ENCODE peak calls at places on chromosome 13, in ten cellular contexts. One of them, this sample, is unnamed.
A peak's percentile ranks its signal among the peaks of the same experiment; 100 is the strongest.

GRCh38 chr13:48595330-48596127 is 58.2 kb upstream of the CYSLTR2 start:
- DNase-seq in NT2/D1: no peak
- DNase-seq in MM.1S: peak; percentile 48
- DNase-seq in pancreas: peak; percentile 47
- DNase-seq in adrenal gland: peak; percentile 76
- DNase-seq in heart right ventricle: peak; percentile 79
- DNase-seq in Peyer's patch: peak; percentile 67
- DNase-seq in tibial artery: peak; percentile 51
- DNase-seq in keratinocyte: no peak
- DNase-seq in astrocyte: peak; percentile 51
- DNase-seq in this sample: peak; percentile 75

GRCh38 chr13:33174980-33175379 is 110.6 kb downstream of the STARD13 start:
- DNase-seq in astrocyte: peak; percentile 49
- DNase-seq in pancreas: no peak
- DNase-seq in NT2/D1: no peak
- DNase-seq in Peyer's patch: no peak
- DNase-seq in keratinocyte: no peak
- DNase-seq in MM.1S: no peak
- DNase-seq in tibial artery: no peak
- DNase-seq in heart right ventricle: no peak
- DNase-seq in adrenal gland: no peak
- DNase-seq in this sample: no peak

GRCh38 chr13:61414136-61414535 is 1.5 kb downstream of the PCDH20 start:
- DNase-seq in Peyer's patch: no peak
- DNase-seq in MM.1S: no peak
- DNase-seq in heart right ventricle: no peak
- DNase-seq in astrocyte: no peak
- DNase-seq in pancreas: no peak
- DNase-seq in adrenal gland: no peak
- DNase-seq in NT2/D1: no peak
- DNase-seq in tibial artery: no peak
- DNase-seq in keratinocyte: no peak
- DNase-seq in this sample: no peak

GRCh38 chr13:113634279-113635047 is 23.5 kb downstream of the ATP4B start:
- DNase-seq in astrocyte: no peak
- DNase-seq in pancreas: no peak
- DNase-seq in Peyer's patch: no peak
- DNase-seq in MM.1S: no peak
- DNase-seq in keratinocyte: no peak
- DNase-seq in heart right ventricle: no peak
- DNase-seq in adrenal gland: no peak
- DNase-seq in tibial artery: no peak
- DNase-seq in NT2/D1: no peak
- DNase-seq in this sample: no peak

GRCh38 chr13:44972956-44973581 is 16.2 kb downstream of the NUFIP1 start:
- DNase-seq in adrenal gland: no peak
- DNase-seq in astrocyte: no peak
- DNase-seq in pancreas: no peak
- DNase-seq in heart right ventricle: no peak
- DNase-seq in keratinocyte: no peak
- DNase-seq in NT2/D1: no peak
- DNase-seq in MM.1S: no peak
- DNase-seq in tibial artery: no peak
- DNase-seq in Peyer's patch: no peak
- DNase-seq in this sample: no peak

GRCh38 chr13:59356607-59357006 is 807.1 kb downstream of the DIAPH3 start:
- DNase-seq in keratinocyte: no peak
- DNase-seq in Peyer's patch: peak; percentile 51
- DNase-seq in heart right ventricle: peak; percentile 93
- DNase-seq in adrenal gland: peak; percentile 67
- DNase-seq in MM.1S: no peak
- DNase-seq in tibial artery: peak; percentile 33
- DNase-seq in astrocyte: peak; percentile 52
- DNase-seq in pancreas: peak; percentile 83
- DNase-seq in NT2/D1: no peak
- DNase-seq in this sample: peak; percentile 79

GRCh38 chr13:61684976-61685682 is 269.5 kb upstream of the PCDH20 start:
- DNase-seq in pancreas: no peak
- DNase-seq in MM.1S: no peak
- DNase-seq in tibial artery: no peak
- DNase-seq in adrenal gland: no peak
- DNase-seq in keratinocyte: no peak
- DNase-seq in heart right ventricle: no peak
- DNase-seq in Peyer's patch: no peak
- DNase-seq in astrocyte: no peak
- DNase-seq in NT2/D1: no peak
- DNase-seq in this sample: no peak

GRCh38 chr13:35621989-35622388 is 145.5 kb upstream of the MAB21L1 start:
- DNase-seq in pancreas: no peak
- DNase-seq in keratinocyte: no peak
- DNase-seq in Peyer's patch: no peak
- DNase-seq in MM.1S: no peak
- DNase-seq in tibial artery: no peak
- DNase-seq in NT2/D1: no peak
- DNase-seq in astrocyte: no peak
- DNase-seq in heart right ventricle: no peak
- DNase-seq in adrenal gland: no peak
- DNase-seq in this sample: no peak

GRCh38 chr13:113547248-113547971 is 37.1 kb upstream of the TFDP1 start:
- DNase-seq in keratinocyte: no peak
- DNase-seq in MM.1S: no peak
- DNase-seq in pancreas: no peak
- DNase-seq in adrenal gland: no peak
- DNase-seq in NT2/D1: no peak
- DNase-seq in Peyer's patch: peak; percentile 37
- DNase-seq in heart right ventricle: peak; percentile 55
- DNase-seq in astrocyte: peak; percentile 81
- DNase-seq in tibial artery: no peak
- DNase-seq in this sample: no peak

GRCh38 chr13:110841406-110841805 is 73.5 kb downstream of the ANKRD10 start:
- DNase-seq in adrenal gland: no peak
- DNase-seq in Peyer's patch: no peak
- DNase-seq in tibial artery: no peak
- DNase-seq in astrocyte: no peak
- DNase-seq in MM.1S: no peak
- DNase-seq in heart right ventricle: no peak
- DNase-seq in pancreas: no peak
- DNase-seq in NT2/D1: no peak
- DNase-seq in keratinocyte: no peak
- DNase-seq in this sample: no peak

GRCh38 chr13:98959299-98959698 is 18.6 kb downstream of the DOCK9 start:
- DNase-seq in NT2/D1: no peak
- DNase-seq in Peyer's patch: peak; percentile 71
- DNase-seq in astrocyte: no peak
- DNase-seq in keratinocyte: no peak
- DNase-seq in MM.1S: no peak
- DNase-seq in tibial artery: no peak
- DNase-seq in pancreas: no peak
- DNase-seq in adrenal gland: no peak
- DNase-seq in heart right ventricle: no peak
- DNase-seq in this sample: no peak

GRCh38 chr13:30802953-30803478 is 67.7 kb downstream of the ALOX5AP start:
- DNase-seq in adrenal gland: peak; percentile 91
- DNase-seq in Peyer's patch: peak; percentile 93
- DNase-seq in astrocyte: no peak
- DNase-seq in keratinocyte: no peak
- DNase-seq in heart right ventricle: peak; percentile 82
- DNase-seq in pancreas: peak; percentile 83
- DNase-seq in NT2/D1: peak; percentile 51
- DNase-seq in tibial artery: peak; percentile 85
- DNase-seq in MM.1S: peak; percentile 55
- DNase-seq in this sample: peak; percentile 89

GRCh38 chr13:30802501-30802900 is 67.2 kb downstream of the ALOX5AP start:
- DNase-seq in adrenal gland: no peak
- DNase-seq in keratinocyte: no peak
- DNase-seq in heart right ventricle: no peak
- DNase-seq in Peyer's patch: no peak
- DNase-seq in tibial artery: no peak
- DNase-seq in NT2/D1: no peak
- DNase-seq in MM.1S: no peak
- DNase-seq in pancreas: no peak
- DNase-seq in astrocyte: no peak
- DNase-seq in this sample: peak; percentile 53

GRCh38 chr13:30797847-30798246 is 62.5 kb downstream of the ALOX5AP start:
- DNase-seq in Peyer's patch: no peak
- DNase-seq in MM.1S: no peak
- DNase-seq in tibial artery: no peak
- DNase-seq in adrenal gland: no peak
- DNase-seq in heart right ventricle: no peak
- DNase-seq in keratinocyte: no peak
- DNase-seq in astrocyte: no peak
- DNase-seq in NT2/D1: no peak
- DNase-seq in pancreas: no peak
- DNase-seq in this sample: no peak

GRCh38 chr13:30798776-30799625 is 63.7 kb downstream of the ALOX5AP start:
- DNase-seq in adrenal gland: no peak
- DNase-seq in NT2/D1: no peak
- DNase-seq in heart right ventricle: no peak
- DNase-seq in Peyer's patch: no peak
- DNase-seq in MM.1S: no peak
- DNase-seq in keratinocyte: no peak
- DNase-seq in astrocyte: peak; percentile 77
- DNase-seq in tibial artery: no peak
- DNase-seq in pancreas: no peak
- DNase-seq in this sample: no peak

DNA sequence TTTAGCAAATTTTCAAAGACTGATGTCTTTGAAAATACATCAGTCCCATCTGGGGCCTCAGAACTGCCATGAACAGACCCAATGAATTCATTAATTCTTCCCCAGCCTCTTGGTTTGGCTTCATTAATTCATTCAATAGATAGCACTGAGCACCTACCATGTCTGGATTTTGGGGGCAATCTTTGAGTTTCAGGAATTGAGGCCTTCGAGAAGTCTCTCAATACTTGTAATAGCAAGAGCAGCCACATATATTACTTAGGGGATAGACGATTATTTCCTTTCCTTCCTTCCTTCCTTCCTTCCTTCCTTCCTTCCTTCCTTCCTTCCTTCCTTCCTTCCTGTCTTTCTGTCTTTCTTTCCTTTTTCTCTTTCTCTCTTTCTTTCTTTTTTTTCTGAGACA is 64.8 kb downstream of the ALOX5AP start:
- DNase-seq in heart right ventricle: no peak
- DNase-seq in MM.1S: no peak
- DNase-seq in astrocyte: no peak
- DNase-seq in keratinocyte: no peak
- DNase-seq in Peyer's patch: no peak
- DNase-seq in NT2/D1: no peak
- DNase-seq in tibial artery: no peak
- DNase-seq in adrenal gland: no peak
- DNase-seq in pancreas: no peak
- DNase-seq in this sample: no peak
- H3K4me1 ChIP-seq in heart right ventricle: no peaks in the 10 kb centered on the region
- H3K4me1 ChIP-seq in MM.1S: no peaks in the 10 kb centered on the region
- H3K4me1 ChIP-seq in astrocyte: peaks cover 48% of the 10 kb centered on the region
- H3K4me1 ChIP-seq in keratinocyte: peaks cover 30% of the 10 kb centered on the region
- H3K4me1 ChIP-seq in Peyer's patch: no peaks in the 10 kb centered on the region
- H3K4me1 ChIP-seq in NT2/D1: peaks cover 2% of the 10 kb centered on the region
- H3K4me1 ChIP-seq in tibial artery: peaks cover 27% of the 10 kb centered on the region
- H3K4me1 ChIP-seq in adrenal gland: peaks cover 30% of the 10 kb centered on the region
- H3K4me1 ChIP-seq in pancreas: peaks cover under 1% of the 10 kb centered on the region
- H3K4me1 ChIP-seq in this sample: peaks cover 22% of the 10 kb centered on the region

GRCh38 chr13:109235901-109236300 is 550.5 kb downstream of the IRS2 start:
- DNase-seq in NT2/D1: no peak
- DNase-seq in pancreas: no peak
- DNase-seq in MM.1S: no peak
- DNase-seq in Peyer's patch: no peak
- DNase-seq in astrocyte: no peak
- DNase-seq in keratinocyte: peak; percentile 9
- DNase-seq in adrenal gland: no peak
- DNase-seq in tibial artery: no peak
- DNase-seq in heart right ventricle: no peak
- DNase-seq in this sample: no peak
- H3K27me3 ChIP-seq in NT2/D1: no peaks in the 10 kb centered on the region
- H3K27me3 ChIP-seq in pancreas: no peaks in the 10 kb centered on the region
- H3K27me3 ChIP-seq in MM.1S: no peaks in the 10 kb centered on the region
- H3K27me3 ChIP-seq in Peyer's patch: no peaks in the 10 kb centered on the region
- H3K27me3 ChIP-seq in astrocyte: no peaks in the 10 kb centered on the region
- H3K27me3 ChIP-seq in keratinocyte: no peaks in the 10 kb centered on the region
- H3K27me3 ChIP-seq in adrenal gland: no peaks in the 10 kb centered on the region
- H3K27me3 ChIP-seq in tibial artery: no peaks in the 10 kb centered on the region
- H3K27me3 ChIP-seq in heart right ventricle: no peaks in the 10 kb centered on the region
- H3K27me3 ChIP-seq in this sample: no peaks in the 10 kb centered on the region

GRCh38 chr13:51452391-51453307 is at the start of gene INTS6:
- DNase-seq in keratinocyte: peak; percentile 93
- DNase-seq in adrenal gland: peak; percentile 100
- DNase-seq in astrocyte: peak; percentile 97
- DNase-seq in NT2/D1: peak; percentile 95
- DNase-seq in heart right ventricle: peak; percentile 100
- DNase-seq in MM.1S: peak; percentile 95
- DNase-seq in pancreas: peak; percentile 99
- DNase-seq in tibial artery: peak; percentile 100
- DNase-seq in Peyer's patch: peak; percentile 100
- DNase-seq in this sample: peak; percentile 100

GRCh38 chr13:51451467-51452390 is 1.1 kb downstream of the INTS6 start:
- DNase-seq in adrenal gland: peak; percentile 81
- DNase-seq in Peyer's patch: peak; percentile 94
- DNase-seq in MM.1S: peak; percentile 67
- DNase-seq in NT2/D1: peak; percentile 35
- DNase-seq in pancreas: peak; percentile 85
- DNase-seq in keratinocyte: no peak
- DNase-seq in astrocyte: peak; percentile 41
- DNase-seq in tibial artery: peak; percentile 87
- DNase-seq in heart right ventricle: peak; percentile 88
- DNase-seq in this sample: peak; percentile 91

GRCh38 chr13:51455532-51455931 is 2.7 kb upstream of the INTS6 start:
- DNase-seq in keratinocyte: no peak
- DNase-seq in pancreas: no peak
- DNase-seq in astrocyte: no peak
- DNase-seq in MM.1S: no peak
- DNase-seq in NT2/D1: no peak
- DNase-seq in Peyer's patch: no peak
- DNase-seq in adrenal gland: no peak
- DNase-seq in heart right ventricle: no peak
- DNase-seq in tibial artery: no peak
- DNase-seq in this sample: no peak

GRCh38 chr13:51453959-51454703 is 1.3 kb upstream of the INTS6 start:
- DNase-seq in heart right ventricle: peak; percentile 29
- DNase-seq in NT2/D1: no peak
- DNase-seq in tibial artery: peak; percentile 42
- DNase-seq in astrocyte: no peak
- DNase-seq in Peyer's patch: peak; percentile 64
- DNase-seq in pancreas: peak; percentile 33
- DNase-seq in MM.1S: peak; percentile 7
- DNase-seq in adrenal gland: peak; percentile 35
- DNase-seq in keratinocyte: no peak
- DNase-seq in this sample: no peak

GRCh38 chr13:51453308-51453958 is 597 bp upstream of the INTS6 start:
- DNase-seq in NT2/D1: no peak
- DNase-seq in adrenal gland: no peak
- DNase-seq in tibial artery: peak; percentile 83
- DNase-seq in keratinocyte: no peak
- DNase-seq in MM.1S: peak; percentile 59
- DNase-seq in heart right ventricle: peak; percentile 85
- DNase-seq in pancreas: peak; percentile 86
- DNase-seq in astrocyte: no peak
- DNase-seq in Peyer's patch: peak; percentile 93
- DNase-seq in this sample: peak; percentile 77
- H3K9me3 ChIP-seq in NT2/D1: peaks cover 8% of the 10 kb centered on the region
- H3K9me3 ChIP-seq in adrenal gland: no peaks in the 10 kb centered on the region
- H3K9me3 ChIP-seq in tibial artery: no peaks in the 10 kb centered on the region
- H3K9me3 ChIP-seq in keratinocyte: no peaks in the 10 kb centered on the region
- H3K9me3 ChIP-seq in MM.1S: no peaks in the 10 kb centered on the region
- H3K9me3 ChIP-seq in heart right ventricle: no peaks in the 10 kb centered on the region
- H3K9me3 ChIP-seq in pancreas: no peaks in the 10 kb centered on the region
- H3K9me3 ChIP-seq in astrocyte: peaks cover 6% of the 10 kb centered on the region
- H3K9me3 ChIP-seq in Peyer's patch: no peaks in the 10 kb centered on the region
- H3K9me3 ChIP-seq in this sample: no peaks in the 10 kb centered on the region

GRCh38 chr13:77516342-77516789 is 19.1 kb upstream of the SCEL start:
- DNase-seq in astrocyte: peak; percentile 67
- DNase-seq in NT2/D1: no peak
- DNase-seq in adrenal gland: no peak
- DNase-seq in MM.1S: no peak
- DNase-seq in keratinocyte: no peak
- DNase-seq in heart right ventricle: no peak
- DNase-seq in tibial artery: no peak
- DNase-seq in Peyer's patch: no peak
- DNase-seq in pancreas: no peak
- DNase-seq in this sample: no peak
- H3K4me1 ChIP-seq in astrocyte: peaks cover 13% of the 10 kb centered on the region
- H3K4me1 ChIP-seq in NT2/D1: no peaks in the 10 kb centered on the region
- H3K4me1 ChIP-seq in adrenal gland: no peaks in the 10 kb centered on the region
- H3K4me1 ChIP-seq in MM.1S: peaks cover 9% of the 10 kb centered on the region
- H3K4me1 ChIP-seq in keratinocyte: peaks cover 47% of the 10 kb centered on the region
- H3K4me1 ChIP-seq in heart right ventricle: no peaks in the 10 kb centered on the region
- H3K4me1 ChIP-seq in tibial artery: no peaks in the 10 kb centered on the region
- H3K4me1 ChIP-seq in Peyer's patch: no peaks in the 10 kb centered on the region
- H3K4me1 ChIP-seq in pancreas: no peaks in the 10 kb centered on the region
- H3K4me1 ChIP-seq in this sample: no peaks in the 10 kb centered on the region